ENCODE peak calls at places on chromosomes 7 and 10, in four cellular contexts. One of them, this sample, is unnamed. For H3K27me3, the result is how much of the 10 kb centered on the place peaks cover.

GRCh38 chr7:18450021-18450420 is 45.5 kb upstream of the HDAC9 start:
- DNase-seq in uterus: no peak
- DNase-seq in suprapubic skin: no peak
- DNase-seq in prostate gland: no peak
- DNase-seq in this sample: no peak

GRCh38 chr7:4227105-4228010 is 454.7 kb upstream of the FOXK1 start:
- DNase-seq in uterus: no peak
- DNase-seq in suprapubic skin: no peak
- DNase-seq in prostate gland: no peak
- DNase-seq in this sample: no peak

GRCh38 chr10:110527731-110528171 is 30.0 kb downstream of the DUSP5 start:
- DNase-seq in uterus: no peak
- DNase-seq in suprapubic skin: no peak
- DNase-seq in prostate gland: no peak
- DNase-seq in this sample: no peak

GRCh38 chr10:102115775-102116174 is 4.4 kb downstream of the LDB1 start:
- DNase-seq in uterus: no peak
- DNase-seq in suprapubic skin: no peak
- DNase-seq in prostate gland: no peak
- DNase-seq in this sample: no peak

GRCh38 chr7:29993169-29993568 is 3.6 kb upstream of the SCRN1 start:
- DNase-seq in uterus: no peak
- DNase-seq in suprapubic skin: no peak
- DNase-seq in prostate gland: no peak
- DNase-seq in this sample: no peak

GRCh38 chr7:127578036-127578684 is 7.2 kb downstream of the GCC1 start:
- DNase-seq in uterus: peak
- DNase-seq in suprapubic skin: no peak
- DNase-seq in prostate gland: no peak
- DNase-seq in this sample: no peak

GRCh38 chr10:59674211-59674836 is 35.3 kb downstream of the SLC16A9 start:
- DNase-seq in uterus: peak
- DNase-seq in suprapubic skin: no peak
- DNase-seq in prostate gland: no peak
- DNase-seq in this sample: peak

GRCh38 chr7:40507166-40507565 is 372.4 kb downstream of the SUGCT start:
- DNase-seq in uterus: no peak
- DNase-seq in suprapubic skin: no peak
- DNase-seq in prostate gland: no peak
- DNase-seq in this sample: no peak

GRCh38 chr7:139869886-139870285 is 40.8 kb downstream of the TBXAS1 start:
- DNase-seq in uterus: no peak
- DNase-seq in suprapubic skin: no peak
- DNase-seq in prostate gland: no peak
- DNase-seq in this sample: no peak

GRCh38 chr10:132876967-132877366 is 65.4 kb downstream of the CFAP46 start:
- DNase-seq in uterus: no peak
- DNase-seq in suprapubic skin: peak
- DNase-seq in prostate gland: no peak
- DNase-seq in this sample: no peak

GRCh38 chr10:94963901-94964300 is 25.4 kb downstream of the CYP2C9 start:
- DNase-seq in uterus: no peak
- DNase-seq in suprapubic skin: no peak
- DNase-seq in prostate gland: no peak
- DNase-seq in this sample: no peak

GRCh38 chr10:50260791-50261281 is 9.5 kb upstream of the ASAH2 start:
- DNase-seq in uterus: no peak
- DNase-seq in suprapubic skin: no peak
- DNase-seq in prostate gland: no peak
- DNase-seq in this sample: no peak

GRCh38 chr10:24901686-24902399 is 50.6 kb downstream of the PRTFDC1 start:
- DNase-seq in uterus: peak
- DNase-seq in suprapubic skin: no peak
- DNase-seq in prostate gland: no peak
- DNase-seq in this sample: peak

GRCh38 chr10:132979491-132980425 is 37.4 kb upstream of the CFAP46 start:
- DNase-seq in uterus: no peak
- DNase-seq in suprapubic skin: no peak
- DNase-seq in prostate gland: no peak
- DNase-seq in this sample: no peak

GRCh38 chr10:78925800-78926319 is 142.9 kb upstream of the ZMIZ1 start:
- DNase-seq in uterus: no peak
- DNase-seq in suprapubic skin: no peak
- DNase-seq in prostate gland: no peak
- DNase-seq in this sample: no peak

GRCh38 chr7:29977926-29978652 is 11.5 kb downstream of the SCRN1 start:
- DNase-seq in uterus: no peak
- DNase-seq in suprapubic skin: no peak
- DNase-seq in prostate gland: no peak
- DNase-seq in this sample: no peak

GRCh38 chr7:128738570-128739047 is 550 bp upstream of the CALU start:
- DNase-seq in uterus: peak
- DNase-seq in suprapubic skin: no peak
- DNase-seq in prostate gland: no peak
- DNase-seq in this sample: no peak

GRCh38 chr10:3090914-3091313 is 23.6 kb downstream of the PFKP start:
- DNase-seq in uterus: peak
- DNase-seq in suprapubic skin: no peak
- DNase-seq in prostate gland: peak
- DNase-seq in this sample: peak

GRCh38 chr7:50166997-50167961 is 74.2 kb upstream of the ZPBP start:
- DNase-seq in uterus: no peak
- DNase-seq in suprapubic skin: no peak
- DNase-seq in prostate gland: no peak
- DNase-seq in this sample: no peak

GRCh38 chr7:151059362-151060112 is at the start of gene SLC4A2:
- DNase-seq in uterus: peak
- DNase-seq in suprapubic skin: peak
- DNase-seq in prostate gland: peak
- DNase-seq in this sample: peak

GRCh38 chr7:144668503-144668902 is 167.3 kb downstream of the TPK1 start:
- DNase-seq in uterus: no peak
- DNase-seq in suprapubic skin: no peak
- DNase-seq in prostate gland: no peak
- DNase-seq in this sample: no peak

GRCh38 chr7:16137944-16138343 is 283.4 kb downstream of the CRPPA start:
- DNase-seq in uterus: no peak
- DNase-seq in suprapubic skin: no peak
- DNase-seq in prostate gland: no peak
- DNase-seq in this sample: no peak

GRCh38 chr10:118422241-118422640 is 80.1 kb upstream of the FAM204A start:
- DNase-seq in uterus: no peak
- DNase-seq in suprapubic skin: no peak
- DNase-seq in prostate gland: no peak
- DNase-seq in this sample: no peak

DNA sequence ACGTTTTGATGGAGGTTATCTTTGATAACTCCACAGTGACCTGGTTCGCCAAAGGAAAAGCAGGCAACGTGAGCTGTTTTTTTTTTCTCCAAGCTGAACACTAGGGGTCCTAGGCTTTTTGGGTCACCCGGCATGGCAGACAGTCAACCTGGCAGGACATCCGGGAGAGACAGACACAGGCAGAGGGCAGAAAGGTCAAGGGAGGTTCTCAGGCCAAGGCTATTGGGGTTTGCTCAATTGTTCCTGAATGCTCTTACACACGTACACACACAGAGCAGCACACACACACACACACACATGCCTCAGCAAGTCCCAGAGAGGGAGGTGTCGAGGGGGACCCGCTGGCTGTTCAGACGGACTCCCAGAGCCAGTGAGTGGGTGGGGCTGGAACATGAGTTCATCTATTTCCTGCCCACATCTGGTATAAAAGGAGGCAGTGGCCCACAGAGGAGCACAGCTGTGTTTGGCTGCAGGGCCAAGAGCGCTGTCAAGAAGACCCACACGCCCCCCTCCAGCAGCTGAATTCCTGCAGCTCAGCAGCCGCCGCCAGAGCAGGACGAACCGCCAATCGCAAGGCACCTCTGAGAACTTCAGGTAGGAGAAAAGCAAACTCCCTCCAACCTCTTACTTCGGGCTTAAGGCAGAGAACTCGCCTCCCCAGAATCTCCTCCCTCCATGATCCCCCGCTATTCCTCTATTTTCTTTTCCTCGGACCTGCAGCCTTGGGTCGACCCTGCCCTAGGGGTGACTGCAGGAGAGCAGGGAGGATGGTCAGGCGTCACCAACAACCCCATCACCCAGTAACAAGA is at the start of gene SERPINE1:
- DNase-seq in uterus: peak
- DNase-seq in suprapubic skin: peak
- DNase-seq in prostate gland: peak
- DNase-seq in this sample: peak
- TF ChIP-seq POLR2A in uterus: peak
- TF ChIP-seq POLR2A in suprapubic skin: no peak
- TF ChIP-seq POLR2A in prostate gland: peak
- TF ChIP-seq POLR2A in this sample: peak

GRCh38 chr7:1392556-1392955 is 66.7 kb downstream of the MICALL2 start:
- DNase-seq in uterus: no peak
- DNase-seq in suprapubic skin: no peak
- DNase-seq in prostate gland: no peak
- DNase-seq in this sample: no peak
- H3K27me3 ChIP-seq in uterus: under half
- H3K27me3 ChIP-seq in suprapubic skin: half or more
- H3K27me3 ChIP-seq in prostate gland: under half
- H3K27me3 ChIP-seq in this sample: under half

DNA sequence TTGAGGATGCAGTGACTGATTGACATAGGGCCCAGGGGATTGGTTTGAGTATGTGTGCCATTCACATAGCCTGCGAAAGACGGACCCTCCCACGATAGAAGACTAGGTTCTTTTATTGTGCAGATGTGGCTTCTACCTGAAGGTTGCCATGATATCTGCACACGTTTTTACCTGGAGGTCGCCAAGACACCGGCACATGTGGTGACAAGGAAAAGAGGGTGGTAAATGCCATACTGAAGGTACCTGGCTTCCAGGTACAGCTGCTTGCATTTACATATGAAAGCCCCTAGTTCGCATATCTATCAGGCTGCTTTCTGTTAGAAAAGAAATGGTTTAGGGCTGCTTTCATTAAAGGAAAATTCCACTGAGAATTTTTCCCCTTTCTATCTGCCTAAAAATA is 43.6 kb downstream of the ZNF22 start:
- DNase-seq in uterus: no peak
- DNase-seq in suprapubic skin: no peak
- DNase-seq in prostate gland: no peak
- DNase-seq in this sample: no peak
- H3K4me3 ChIP-seq in uterus: no peak
- H3K4me3 ChIP-seq in suprapubic skin: no peak
- H3K4me3 ChIP-seq in prostate gland: no peak
- H3K4me3 ChIP-seq in this sample: no peak

DNA sequence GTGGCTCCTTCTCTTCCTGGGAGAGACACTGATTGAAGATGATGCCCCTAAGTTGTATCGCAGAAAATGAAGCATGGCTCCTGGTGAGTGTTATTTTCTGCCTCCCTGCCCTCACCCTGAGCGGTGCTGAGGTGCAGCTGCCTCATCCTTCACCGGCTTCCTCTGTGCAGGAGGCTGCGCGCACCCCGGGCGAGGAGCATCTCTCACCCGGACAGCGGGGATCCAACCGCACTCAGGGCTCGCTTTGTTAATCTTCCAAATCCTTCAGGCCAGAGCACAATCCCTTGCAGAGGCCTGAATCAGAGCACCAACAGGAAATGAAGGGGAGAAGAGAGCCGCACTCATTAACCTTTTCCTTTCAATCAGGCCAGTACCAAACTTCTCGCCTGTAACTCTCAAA is 910.3 kb downstream of the CCSER2 start:
- DNase-seq in uterus: no peak
- DNase-seq in suprapubic skin: no peak
- DNase-seq in prostate gland: no peak
- DNase-seq in this sample: no peak
- TF ChIP-seq POLR2A in uterus: no peak
- TF ChIP-seq POLR2A in suprapubic skin: no peak
- TF ChIP-seq POLR2A in prostate gland: no peak
- TF ChIP-seq POLR2A in this sample: no peak

GRCh38 chr7:56175086-56175760 is 59.0 kb upstream of the NUPR2 start:
- DNase-seq in uterus: peak
- DNase-seq in suprapubic skin: no peak
- DNase-seq in prostate gland: no peak
- DNase-seq in this sample: peak
- H3K27me3 ChIP-seq in uterus: under half
- H3K27me3 ChIP-seq in suprapubic skin: under half
- H3K27me3 ChIP-seq in prostate gland: under half
- H3K27me3 ChIP-seq in this sample: under half

GRCh38 chr7:51325937-51326336 is 9.3 kb upstream of the COBL start:
- DNase-seq in uterus: no peak
- DNase-seq in suprapubic skin: no peak
- DNase-seq in prostate gland: no peak
- DNase-seq in this sample: no peak
- H3K4me3 ChIP-seq in uterus: no peak
- H3K4me3 ChIP-seq in suprapubic skin: no peak
- H3K4me3 ChIP-seq in prostate gland: no peak
- H3K4me3 ChIP-seq in this sample: no peak

DNA sequence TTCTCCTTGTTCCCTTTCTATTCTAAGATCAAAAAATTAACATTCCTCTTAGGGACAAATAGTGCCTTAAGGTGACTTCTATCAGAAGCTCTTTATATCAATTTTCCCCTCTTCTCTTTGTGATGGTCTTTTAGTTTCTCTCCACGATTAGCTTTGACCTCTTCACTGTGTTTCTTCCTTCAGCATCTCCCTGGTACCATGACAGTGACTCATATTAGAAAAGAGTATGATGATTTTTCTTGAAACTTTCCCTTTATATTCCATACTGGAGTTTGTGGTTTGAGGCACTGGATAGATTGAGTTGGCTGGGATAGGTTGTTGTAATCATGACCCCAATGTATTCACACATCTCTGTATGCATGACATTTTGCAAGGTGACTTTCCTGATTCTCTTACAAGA is 335.6 kb upstream of the GLI3 start:
- DNase-seq in uterus: no peak
- DNase-seq in suprapubic skin: no peak
- DNase-seq in prostate gland: no peak
- DNase-seq in this sample: no peak
- TF ChIP-seq POLR2A in uterus: no peak
- TF ChIP-seq POLR2A in suprapubic skin: no peak
- TF ChIP-seq POLR2A in prostate gland: no peak
- TF ChIP-seq POLR2A in this sample: no peak

DNA sequence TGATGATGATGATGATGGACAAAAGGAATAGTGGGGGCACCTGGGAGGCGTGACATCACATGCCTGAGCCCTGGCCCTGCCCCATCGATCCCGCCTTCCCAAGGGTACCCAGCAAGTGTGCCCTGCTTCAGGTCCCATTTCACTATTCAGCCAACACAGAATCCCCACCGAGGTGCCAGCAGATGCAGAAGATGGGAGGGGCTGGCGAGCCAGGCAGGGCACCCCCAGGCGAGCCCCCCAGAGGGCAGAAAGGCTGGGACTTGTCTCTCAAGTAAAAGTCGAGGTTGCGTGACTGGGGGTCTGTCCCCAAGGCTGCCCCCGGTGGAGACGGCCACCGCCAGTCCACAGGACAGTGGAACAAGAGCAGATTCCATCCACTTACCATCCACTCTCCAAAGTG is 57.5 kb downstream of the INSIG1 start:
- DNase-seq in uterus: no peak
- DNase-seq in suprapubic skin: peak
- DNase-seq in prostate gland: no peak
- DNase-seq in this sample: no peak
- H3K27me3 ChIP-seq in uterus: under half
- H3K27me3 ChIP-seq in suprapubic skin: half or more
- H3K27me3 ChIP-seq in prostate gland: under half
- H3K27me3 ChIP-seq in this sample: under half

This sample was measured in transverse colon.